ENCODE peak calls at places on chromosomes 3 and 15, in seven cellular contexts. One of them, this sample, is unnamed.

GRCh38 chr15:75037685-75038084 is 14.3 kb downstream of the PPCDC start:
- DNase-seq in cardiac muscle cell: no peak
- DNase-seq in Karpas-422: no peak
- DNase-seq in astrocyte: no peak
- DNase-seq in BE2C: no peak
- DNase-seq in A549: no peak
- DNase-seq in left lung: no peak
- DNase-seq in this sample: no peak

GRCh38 chr3:10459954-10460754 is 45.2 kb downstream of the ATP2B2 start:
- DNase-seq in cardiac muscle cell: peak; percentile 86
- DNase-seq in BE2C: no peak
- DNase-seq in left lung: peak; percentile 56
- DNase-seq in astrocyte: peak; percentile 83
- DNase-seq in Karpas-422: peak; percentile 95
- DNase-seq in A549: peak; percentile 69
- DNase-seq in this sample: peak; percentile 19

GRCh38 chr15:98562361-98562791 is 86.0 kb upstream of the IGF1R start:
- DNase-seq in astrocyte: no peak
- DNase-seq in Karpas-422: no peak
- DNase-seq in cardiac muscle cell: no peak
- DNase-seq in left lung: no peak
- DNase-seq in BE2C: no peak
- DNase-seq in A549: no peak
- DNase-seq in this sample: no peak

GRCh38 chr3:1082024-1082633 is 10.7 kb upstream of the CNTN6 start:
- DNase-seq in cardiac muscle cell: peak; percentile 48
- DNase-seq in A549: peak; percentile 43
- DNase-seq in BE2C: peak; percentile 56
- DNase-seq in Karpas-422: peak; percentile 64
- DNase-seq in astrocyte: peak; percentile 37
- DNase-seq in left lung: no peak
- DNase-seq in this sample: no peak

GRCh38 chr3:177041021-177041729 is 156.1 kb downstream of the TBL1XR1 start:
- DNase-seq in A549: no peak
- DNase-seq in BE2C: no peak
- DNase-seq in Karpas-422: no peak
- DNase-seq in cardiac muscle cell: peak; percentile 86
- DNase-seq in astrocyte: peak; percentile 39
- DNase-seq in left lung: no peak
- DNase-seq in this sample: no peak

GRCh38 chr3:172024679-172025078 is 14.7 kb upstream of the FNDC3B start:
- DNase-seq in left lung: no peak
- DNase-seq in BE2C: no peak
- DNase-seq in cardiac muscle cell: no peak
- DNase-seq in astrocyte: no peak
- DNase-seq in A549: no peak
- DNase-seq in Karpas-422: no peak
- DNase-seq in this sample: no peak

GRCh38 chr15:101613130-101614000 is 38.8 kb downstream of the TM2D3 start:
- DNase-seq in cardiac muscle cell: peak; percentile 61
- DNase-seq in BE2C: peak; percentile 93
- DNase-seq in A549: no peak
- DNase-seq in Karpas-422: no peak
- DNase-seq in astrocyte: no peak
- DNase-seq in left lung: no peak
- DNase-seq in this sample: peak; percentile 90

GRCh38 chr3:190092250-190092649 is 28.4 kb downstream of the P3H2 start:
- DNase-seq in astrocyte: peak; percentile 86
- DNase-seq in Karpas-422: no peak
- DNase-seq in cardiac muscle cell: peak; percentile 80
- DNase-seq in left lung: no peak
- DNase-seq in BE2C: no peak
- DNase-seq in A549: no peak
- DNase-seq in this sample: no peak

GRCh38 chr3:31544634-31545033 is 11.9 kb downstream of the STT3B start:
- DNase-seq in astrocyte: no peak
- DNase-seq in cardiac muscle cell: peak; percentile 44
- DNase-seq in BE2C: no peak
- DNase-seq in left lung: peak; percentile 43
- DNase-seq in Karpas-422: no peak
- DNase-seq in A549: peak; percentile 7
- DNase-seq in this sample: no peak

GRCh38 chr15:83225449-83225848 is 17.8 kb upstream of the HDGFL3 start:
- DNase-seq in A549: peak; percentile 16
- DNase-seq in cardiac muscle cell: no peak
- DNase-seq in BE2C: no peak
- DNase-seq in left lung: no peak
- DNase-seq in Karpas-422: no peak
- DNase-seq in astrocyte: no peak
- DNase-seq in this sample: no peak

GRCh38 chr3:148229107-148229506 is 468.6 kb upstream of the AGTR1 start:
- DNase-seq in cardiac muscle cell: no peak
- DNase-seq in A549: no peak
- DNase-seq in left lung: no peak
- DNase-seq in Karpas-422: no peak
- DNase-seq in astrocyte: no peak
- DNase-seq in BE2C: no peak
- DNase-seq in this sample: no peak

GRCh38 chr3:179526989-179527391 is 35.7 kb upstream of the ACTL6A start:
- DNase-seq in astrocyte: peak; percentile 69
- DNase-seq in A549: peak; percentile 3
- DNase-seq in Karpas-422: no peak
- DNase-seq in left lung: peak; percentile 39
- DNase-seq in cardiac muscle cell: peak; percentile 93
- DNase-seq in BE2C: peak; percentile 41
- DNase-seq in this sample: peak; percentile 7

GRCh38 chr15:60362318-60363023 is 35.3 kb downstream of the ANXA2 start:
- DNase-seq in BE2C: no peak
- DNase-seq in cardiac muscle cell: peak; percentile 53
- DNase-seq in A549: peak; percentile 86
- DNase-seq in left lung: no peak
- DNase-seq in astrocyte: peak; percentile 81
- DNase-seq in Karpas-422: no peak
- DNase-seq in this sample: no peak

GRCh38 chr3:73419179-73419803 is 205.4 kb downstream of the PDZRN3 start:
- DNase-seq in astrocyte: peak; percentile 32
- DNase-seq in A549: no peak
- DNase-seq in cardiac muscle cell: peak; percentile 51
- DNase-seq in left lung: no peak
- DNase-seq in Karpas-422: no peak
- DNase-seq in BE2C: no peak
- DNase-seq in this sample: no peak

GRCh38 chr3:196772102-196772501 is 32.4 kb downstream of the PAK2 start:
- DNase-seq in left lung: no peak
- DNase-seq in astrocyte: no peak
- DNase-seq in A549: no peak
- DNase-seq in cardiac muscle cell: no peak
- DNase-seq in Karpas-422: peak; percentile 94
- DNase-seq in BE2C: no peak
- DNase-seq in this sample: no peak

GRCh38 chr3:172332256-172333041 is 115.8 kb downstream of the GHSR start:
- DNase-seq in BE2C: peak; percentile 66
- DNase-seq in left lung: peak; percentile 53
- DNase-seq in cardiac muscle cell: peak; percentile 75
- DNase-seq in A549: peak; percentile 41
- DNase-seq in Karpas-422: peak; percentile 70
- DNase-seq in astrocyte: peak; percentile 31
- DNase-seq in this sample: peak; percentile 73

GRCh38 chr15:27324871-27325270 is 353.9 kb downstream of the GABRG3 start:
- DNase-seq in astrocyte: no peak
- DNase-seq in left lung: no peak
- DNase-seq in A549: no peak
- DNase-seq in cardiac muscle cell: no peak
- DNase-seq in Karpas-422: no peak
- DNase-seq in BE2C: no peak
- DNase-seq in this sample: peak; percentile 1

GRCh38 chr3:46923559-46924350 is 46.2 kb downstream of the PTH1R start:
- DNase-seq in BE2C: peak; percentile 41
- DNase-seq in left lung: peak; percentile 36
- DNase-seq in A549: peak; percentile 37
- DNase-seq in Karpas-422: peak; percentile 79
- DNase-seq in cardiac muscle cell: peak; percentile 46
- DNase-seq in astrocyte: no peak
- DNase-seq in this sample: peak; percentile 58

GRCh38 chr3:113897373-113897777 is 50.4 kb upstream of the ZDHHC23 start:
- DNase-seq in Karpas-422: no peak
- DNase-seq in left lung: no peak
- DNase-seq in BE2C: no peak
- DNase-seq in cardiac muscle cell: no peak
- DNase-seq in astrocyte: no peak
- DNase-seq in A549: no peak
- DNase-seq in this sample: peak; percentile 89

GRCh38 chr3:133121471-133121870 is 83.3 kb downstream of the TMEM108 start:
- DNase-seq in astrocyte: no peak
- DNase-seq in Karpas-422: no peak
- DNase-seq in A549: no peak
- DNase-seq in cardiac muscle cell: no peak
- DNase-seq in left lung: no peak
- DNase-seq in BE2C: no peak
- DNase-seq in this sample: no peak

GRCh38 chr3:126527455-126528211 is 3.7 kb downstream of the CHST13 start:
- DNase-seq in Karpas-422: no peak
- DNase-seq in left lung: no peak
- DNase-seq in A549: no peak
- DNase-seq in BE2C: no peak
- DNase-seq in astrocyte: no peak
- DNase-seq in cardiac muscle cell: no peak
- DNase-seq in this sample: no peak

DNA sequence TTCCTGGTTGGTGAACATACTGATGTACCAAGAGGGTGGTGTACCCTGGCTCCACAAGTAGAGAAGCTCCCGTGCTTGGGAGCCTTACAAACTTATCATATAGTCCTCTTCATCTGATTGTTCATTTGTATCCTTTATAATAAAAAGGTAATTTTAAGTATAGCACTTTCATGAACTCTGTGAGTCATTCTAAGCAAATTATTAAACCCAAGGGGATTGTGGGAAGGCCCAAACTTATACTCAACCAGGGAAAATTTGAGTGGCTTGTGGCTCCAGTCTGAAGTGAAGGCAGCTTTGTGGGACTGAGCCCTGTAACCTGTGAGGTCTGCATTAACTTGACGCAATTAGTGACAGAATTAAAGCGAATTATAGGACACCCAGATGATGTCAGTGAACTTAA is 29.0 kb downstream of the TTBK2 start:
- DNase-seq in Karpas-422: peak; percentile 82
- DNase-seq in left lung: no peak
- DNase-seq in cardiac muscle cell: peak; percentile 15
- DNase-seq in A549: no peak
- DNase-seq in astrocyte: peak; percentile 29
- DNase-seq in BE2C: no peak
- DNase-seq in this sample: no peak
- H3K9me3 ChIP-seq in Karpas-422: peaks cover 10% of the 10 kb centered on the region
- H3K9me3 ChIP-seq in left lung: no peaks in the 10 kb centered on the region
- H3K9me3 ChIP-seq in cardiac muscle cell: no peaks in the 10 kb centered on the region
- H3K9me3 ChIP-seq in A549: no peaks in the 10 kb centered on the region
- H3K9me3 ChIP-seq in astrocyte: no peaks in the 10 kb centered on the region
- H3K9me3 ChIP-seq in BE2C: no peaks in the 10 kb centered on the region
- H3K9me3 ChIP-seq in this sample: no peaks in the 10 kb centered on the region

GRCh38 chr3:44734646-44735168 is 5.3 kb downstream of the ZNF501 start:
- DNase-seq in left lung: no peak
- DNase-seq in Karpas-422: no peak
- DNase-seq in BE2C: no peak
- DNase-seq in cardiac muscle cell: no peak
- DNase-seq in astrocyte: no peak
- DNase-seq in A549: no peak
- DNase-seq in this sample: no peak
- H3K9me3 ChIP-seq in left lung: peaks cover 5% of the 10 kb centered on the region
- H3K9me3 ChIP-seq in Karpas-422: peaks cover 60% of the 10 kb centered on the region
- H3K9me3 ChIP-seq in BE2C: no peaks in the 10 kb centered on the region
- H3K9me3 ChIP-seq in cardiac muscle cell: no peaks in the 10 kb centered on the region
- H3K9me3 ChIP-seq in astrocyte: peaks cover 48% of the 10 kb centered on the region
- H3K9me3 ChIP-seq in A549: peaks cover 52% of the 10 kb centered on the region
- H3K9me3 ChIP-seq in this sample: peaks cover 3% of the 10 kb centered on the region

DNA sequence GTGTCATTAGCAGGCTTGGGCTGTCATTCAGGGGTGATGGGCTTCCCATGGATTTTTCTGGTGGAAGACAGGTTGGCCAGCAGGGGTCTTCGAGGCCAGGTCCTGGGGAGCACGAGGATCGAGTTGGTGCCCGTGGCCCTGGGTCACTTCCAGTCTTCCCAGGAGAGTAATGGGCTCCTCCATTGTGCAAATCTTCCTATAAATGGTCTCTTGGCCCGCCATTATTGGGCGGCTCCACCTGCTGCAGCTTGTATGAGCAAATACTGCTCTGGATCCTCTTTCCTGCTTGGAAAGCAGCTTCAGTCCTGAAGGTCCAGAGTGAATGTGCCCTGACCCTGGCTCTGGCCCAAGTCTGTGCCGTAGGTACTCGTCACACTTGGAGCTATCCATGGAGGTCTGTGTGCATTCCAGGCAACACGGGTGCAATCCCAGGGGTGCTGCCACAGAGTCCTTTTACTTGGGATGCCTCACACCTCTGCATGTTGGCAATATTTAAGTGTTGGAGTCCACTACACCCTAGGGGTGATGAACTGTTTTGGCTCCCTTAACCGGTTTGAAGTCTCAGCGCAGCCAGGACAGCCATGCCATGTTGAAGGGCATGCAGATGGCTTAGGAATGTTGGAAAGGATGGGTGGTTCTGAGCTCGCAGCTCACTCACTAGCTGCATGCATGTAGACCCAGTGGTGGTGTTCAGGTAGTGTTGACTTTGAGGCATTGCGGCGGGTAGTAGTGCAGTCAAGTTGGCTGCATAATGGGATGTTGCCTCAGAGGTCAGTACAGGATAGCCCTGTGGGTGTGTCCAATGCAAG is 97.6 kb downstream of the SNRPN start:
- DNase-seq in BE2C: no peak
- DNase-seq in left lung: no peak
- DNase-seq in astrocyte: no peak
- DNase-seq in cardiac muscle cell: no peak
- DNase-seq in A549: no peak
- DNase-seq in Karpas-422: no peak
- DNase-seq in this sample: no peak
- H3K9me3 ChIP-seq in BE2C: peaks cover 44% of the 10 kb centered on the region
- H3K9me3 ChIP-seq in left lung: no peaks in the 10 kb centered on the region
- H3K9me3 ChIP-seq in astrocyte: peaks cover 85% of the 10 kb centered on the region
- H3K9me3 ChIP-seq in cardiac muscle cell: peaks cover 10% of the 10 kb centered on the region
- H3K9me3 ChIP-seq in A549: peaks cover 70% of the 10 kb centered on the region
- H3K9me3 ChIP-seq in Karpas-422: peaks cover 81% of the 10 kb centered on the region
- H3K9me3 ChIP-seq in this sample: peaks cover 23% of the 10 kb centered on the region

GRCh38 chr15:20294651-20295237 is 246.9 kb downstream of the GOLGA6L6 start:
- DNase-seq in BE2C: no peak
- DNase-seq in Karpas-422: no peak
- DNase-seq in cardiac muscle cell: no peak
- DNase-seq in left lung: no peak
- DNase-seq in astrocyte: no peak
- DNase-seq in A549: no peak
- DNase-seq in this sample: no peak

DNA sequence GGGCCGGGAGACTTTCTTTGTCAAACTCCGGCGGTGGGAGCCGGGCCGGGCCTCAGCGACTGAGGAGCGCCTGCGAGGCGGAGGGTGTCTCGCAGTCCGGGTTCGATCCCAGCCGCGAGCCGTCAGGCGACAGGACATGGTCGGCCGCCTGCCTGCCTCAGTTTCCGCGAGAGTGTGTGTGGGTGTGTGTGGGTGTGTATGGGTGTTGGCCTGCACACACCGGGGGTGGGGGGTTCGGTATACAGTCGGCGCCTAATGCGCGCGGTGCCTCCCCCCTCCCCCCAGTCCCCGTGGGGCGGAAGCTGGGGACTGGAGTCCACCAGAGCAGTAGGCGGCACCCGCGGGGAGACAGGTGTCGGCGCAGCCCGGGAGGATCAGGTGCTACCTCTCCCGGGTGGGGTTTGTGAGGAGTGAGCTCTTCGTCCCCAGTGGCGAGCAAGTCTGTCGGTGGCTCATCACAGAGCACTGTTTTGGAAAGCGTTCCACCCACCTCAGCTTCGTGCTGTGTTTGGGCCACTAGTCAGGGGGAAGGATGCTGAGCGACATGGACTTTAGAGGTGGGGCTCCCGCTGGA is 246.3 kb downstream of the GOLGA6L6 start:
- DNase-seq in cardiac muscle cell: no peak
- DNase-seq in left lung: no peak
- DNase-seq in A549: no peak
- DNase-seq in Karpas-422: no peak
- DNase-seq in BE2C: no peak
- DNase-seq in astrocyte: no peak
- DNase-seq in this sample: no peak
- H3K9me3 ChIP-seq in cardiac muscle cell: peaks cover 30% of the 10 kb centered on the region
- H3K9me3 ChIP-seq in left lung: no peaks in the 10 kb centered on the region
- H3K9me3 ChIP-seq in A549: peaks cover 21% of the 10 kb centered on the region
- H3K9me3 ChIP-seq in Karpas-422: peaks cover 18% of the 10 kb centered on the region
- H3K9me3 ChIP-seq in BE2C: no peaks in the 10 kb centered on the region
- H3K9me3 ChIP-seq in astrocyte: peaks cover 22% of the 10 kb centered on the region
- H3K9me3 ChIP-seq in this sample: peaks cover 6% of the 10 kb centered on the region